ENCODE peak calls at places on chromosomes 11 and 22, in four cellular contexts. S is colonic mucosa; B is naive thymus-derived CD4-positive, alpha-beta T cell; L is CD8-positive, alpha-beta T cell. Q is an unnamed sample.

GRCh38 chr22:26983311-26983710 is 325.9 kb downstream of the MIAT start:
- DNase-seq in L (no peak), B (no peak), S (no peak), Q (no peak)

GRCh38 chr22:44885806-44886360 is 123.9 kb downstream of the PHF21B start:
- DNase-seq in L (no peak), S (no peak), B (no peak), Q (no peak)

GRCh38 chr22:20178075-20178921 is 27.4 kb upstream of the CCDC188 start:
- DNase-seq in B (no peak), S (no peak), L (no peak), Q (no peak)

GRCh38 chr22:30804626-30805025 is 110.0 kb downstream of the OSBP2 start:
- DNase-seq in L (no peak), B (no peak), S (no peak), Q (no peak)

GRCh38 chr11:123168236-123168635 is 26.8 kb downstream of the CLMP start:
- DNase-seq in S (no peak), B (no peak), L (no peak), Q (no peak)

GRCh38 chr22:37244114-37244921 is at the start of gene RAC2:
- DNase-seq in L (peak; percentile 90), B (peak; percentile 66), S (peak; percentile 88), Q (no peak)

GRCh38 chr11:111372538-111372937 is 6.5 kb downstream of the POU2AF1 start:
- DNase-seq in B (no peak), S (no peak), L (no peak), Q (no peak)

GRCh38 chr11:111559791-111560190 is 19.3 kb downstream of the LAYN start:
- DNase-seq in S (no peak), L (no peak), B (no peak), Q (no peak)

GRCh38 chr11:115453693-115454092 is 50.5 kb downstream of the CADM1 start:
- DNase-seq in S (no peak), L (no peak), B (no peak), Q (no peak)

DNA sequence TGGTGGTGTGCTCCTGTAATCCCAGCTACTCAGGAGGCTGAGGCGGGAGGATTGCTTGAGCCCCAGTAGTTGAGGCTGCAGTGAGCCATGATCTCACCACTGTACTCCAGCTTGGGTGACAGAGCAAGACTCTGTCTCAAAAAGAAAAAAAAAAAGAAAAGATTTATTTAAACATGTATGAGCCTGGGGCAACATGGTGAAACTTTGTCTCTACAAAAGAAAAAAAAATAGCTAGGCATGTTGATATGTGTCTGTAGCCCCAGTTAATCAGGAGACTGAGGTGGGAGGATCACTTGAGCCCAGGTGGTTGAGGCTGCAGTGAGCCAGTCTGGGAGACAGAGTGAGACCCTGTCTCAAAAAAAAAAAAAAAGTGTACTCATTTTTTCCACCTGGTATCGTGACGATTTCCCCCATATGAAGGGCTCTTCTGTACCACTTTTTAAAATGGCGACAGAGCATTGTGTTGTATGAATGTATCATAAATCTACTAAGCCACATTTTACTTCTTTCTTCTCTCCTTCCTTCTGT is 16.4 kb upstream of the KCTD14 start:
- DNase-seq in S (no peak), B (no peak), L (no peak), Q (no peak)
- H3K27ac ChIP-seq in S (peak overlapping the region; percentile 68), B (no peak overlapping the region), L (no peak overlapping the region), Q (no peak overlapping the region)

DNA sequence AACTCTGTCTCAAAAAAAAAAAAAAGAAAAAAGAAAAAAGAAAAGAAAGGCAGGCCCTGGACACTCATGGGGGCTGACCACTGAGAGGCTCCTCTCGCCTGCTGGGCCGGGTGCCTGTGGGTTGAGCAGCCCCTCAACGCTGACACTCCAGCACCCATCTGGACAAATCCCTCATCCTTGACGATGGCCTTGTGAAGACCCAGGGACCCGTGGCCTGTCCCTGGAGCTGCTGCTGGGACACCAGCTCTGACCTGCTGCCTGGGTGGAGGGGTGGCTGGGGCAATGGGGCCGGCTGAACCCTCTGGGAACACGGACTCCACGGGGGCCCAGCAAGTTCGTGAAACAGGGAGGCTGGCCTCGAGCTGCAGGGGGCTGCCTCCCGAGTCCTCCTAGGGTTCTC is 10.5 kb upstream of the BID start:
- DNase-seq in B (no peak), S (no peak), L (no peak), Q (no peak)
- H3K4me1 ChIP-seq in B (peaks cover 25% of the 10 kb centered on the region), S (peaks cover 11% of the 10 kb centered on the region), L (peaks cover 29% of the 10 kb centered on the region), Q (no peaks in the 10 kb centered on the region)

GRCh38 chr11:61956191-61957027 is 6.3 kb downstream of the BEST1 start:
- DNase-seq in S (no peak), B (no peak), L (no peak), Q (no peak)

GRCh38 chr11:61952882-61953281 is 2.7 kb downstream of the BEST1 start:
- DNase-seq in B (no peak), L (no peak), S (no peak), Q (no peak)

GRCh38 chr11:61955031-61955415 is 4.9 kb downstream of the BEST1 start:
- DNase-seq in L (no peak), B (no peak), S (peak; percentile 48), Q (no peak)

GRCh38 chr11:61955416-61956135 is 5.4 kb downstream of the BEST1 start:
- DNase-seq in B (no peak), L (no peak), S (peak; percentile 50), Q (no peak)

GRCh38 chr11:61954106-61955030 is 4.2 kb downstream of the BEST1 start:
- DNase-seq in L (no peak), S (no peak), B (no peak), Q (no peak)
- H3K27ac ChIP-seq in L (no peak overlapping the region), S (peak overlapping the region; percentile 39), B (no peak overlapping the region), Q (peak overlapping the region; percentile 26)

GRCh38 chr11:93735627-93736026 is 5.7 kb downstream of the TAF1D start:
- DNase-seq in L (no peak), B (no peak), S (no peak), Q (no peak)
- H3K4me1 ChIP-seq in L (peaks cover 69% of the 10 kb centered on the region), B (peaks cover 48% of the 10 kb centered on the region), S (peaks cover 24% of the 10 kb centered on the region), Q (peaks cover 3% of the 10 kb centered on the region)

GRCh38 chr11:107707128-107707760 is 4.6 kb downstream of the SLN start:
- DNase-seq in B (no peak), S (no peak), L (no peak), Q (no peak)

GRCh38 chr11:107710301-107710700 is 1.6 kb downstream of the SLN start:
- DNase-seq in L (no peak), B (no peak), S (no peak), Q (no peak)

GRCh38 chr11:107708787-107709186 is 3.1 kb downstream of the SLN start:
- DNase-seq in L (no peak), S (no peak), B (no peak), Q (no peak)

GRCh38 chr11:107706531-107706930 is 5.3 kb downstream of the SLN start:
- DNase-seq in B (no peak), L (no peak), S (no peak), Q (no peak)

GRCh38 chr11:107707807-107708206 is 4.0 kb downstream of the SLN start:
- DNase-seq in L (no peak), B (no peak), S (no peak), Q (no peak)
- H3K27ac ChIP-seq in L (no peak overlapping the region), B (no peak overlapping the region), S (no peak overlapping the region), Q (no peak overlapping the region)

GRCh38 chr11:47498584-47499152 is 49.7 kb upstream of the RAPSN start:
- DNase-seq in S (no peak), L (no peak), B (no peak), Q (no peak)
- H3K4me1 ChIP-seq in S (no peaks in the 10 kb centered on the region), L (peaks cover 5% of the 10 kb centered on the region), B (no peaks in the 10 kb centered on the region), Q (no peaks in the 10 kb centered on the region)

GRCh38 chr11:117998664-117999353 is 12.6 kb downstream of the IL10RA start:
- DNase-seq in L (no peak), S (no peak), B (no peak), Q (no peak)

GRCh38 chr11:117998201-117998579 is 12.0 kb downstream of the IL10RA start:
- DNase-seq in B (no peak), S (no peak), L (no peak), Q (no peak)

GRCh38 chr11:117996058-117996457 is 9.9 kb downstream of the IL10RA start:
- DNase-seq in S (no peak), B (no peak), L (no peak), Q (no peak)

GRCh38 chr11:117999354-117999993 is 13.3 kb downstream of the IL10RA start:
- DNase-seq in B (no peak), S (no peak), L (no peak), Q (no peak)

GRCh38 chr11:117997436-117998200 is 11.4 kb downstream of the IL10RA start:
- DNase-seq in B (no peak), L (no peak), S (no peak), Q (no peak)
- H3K27ac ChIP-seq in B (no peak overlapping the region), L (no peak overlapping the region), S (no peak overlapping the region), Q (no peak overlapping the region)

DNA sequence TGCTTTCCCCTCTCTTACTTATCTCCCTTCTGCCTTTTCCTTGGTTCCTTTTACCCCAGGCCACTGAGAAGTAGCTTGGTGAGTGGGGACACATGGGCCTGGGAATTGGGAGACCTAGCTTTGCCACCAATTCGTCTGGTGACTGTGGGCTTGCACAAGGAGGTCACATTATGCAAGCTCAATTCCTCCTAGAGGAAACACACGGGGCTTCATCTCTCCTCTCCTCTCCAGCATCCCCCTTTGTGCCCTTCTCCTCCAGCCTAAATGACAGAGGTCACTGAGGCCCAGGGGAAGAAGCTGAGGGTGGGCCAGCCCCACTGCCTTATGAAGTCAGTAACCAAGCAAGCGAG is 2.2 kb downstream of the CLCF1 start:
- DNase-seq in B (no peak), L (no peak), S (no peak), Q (no peak)
- H3K4me1 ChIP-seq in B (peaks cover 45% of the 10 kb centered on the region), L (peaks cover 56% of the 10 kb centered on the region), S (peaks cover 24% of the 10 kb centered on the region), Q (peaks cover 30% of the 10 kb centered on the region)

GRCh38 chr11:72829884-72830533 is 15.8 kb downstream of the ATG16L2 start:
- DNase-seq in B (no peak), S (no peak), L (no peak), Q (no peak)

GRCh38 chr11:72828081-72828567 is 13.9 kb downstream of the ATG16L2 start:
- DNase-seq in L (no peak), S (no peak), B (no peak), Q (no peak)

GRCh38 chr11:72826942-72827480 is 12.8 kb downstream of the ATG16L2 start:
- DNase-seq in B (no peak), S (no peak), L (no peak), Q (no peak)

GRCh38 chr11:72829178-72829577 is 15.0 kb downstream of the ATG16L2 start:
- DNase-seq in L (no peak), S (no peak), B (no peak), Q (no peak)

GRCh38 chr11:72828692-72829101 is 14.5 kb downstream of the ATG16L2 start:
- DNase-seq in S (no peak), L (no peak), B (no peak), Q (no peak)
- H3K27ac ChIP-seq in S (no peak overlapping the region), L (no peak overlapping the region), B (no peak overlapping the region), Q (no peak overlapping the region)

GRCh38 chr11:65293909-65294381 is 20.7 kb upstream of the CDC42EP2 start:
- DNase-seq in B (no peak), S (no peak), L (no peak), Q (no peak)

GRCh38 chr11:65292866-65293265 is 21.8 kb upstream of the CDC42EP2 start:
- DNase-seq in B (no peak), S (no peak), L (no peak), Q (no peak)

GRCh38 chr11:65297026-65297667 is 17.5 kb upstream of the CDC42EP2 start:
- DNase-seq in L (no peak), S (no peak), B (no peak), Q (no peak)

GRCh38 chr11:65295571-65296338 is 18.9 kb upstream of the CDC42EP2 start:
- DNase-seq in B (no peak), L (no peak), S (no peak), Q (no peak)

GRCh38 chr11:65295001-65295400 is 19.7 kb upstream of the CDC42EP2 start:
- DNase-seq in S (no peak), B (no peak), L (no peak), Q (no peak)
- H3K4me1 ChIP-seq in S (peaks cover 14% of the 10 kb centered on the region), B (no peaks in the 10 kb centered on the region), L (no peaks in the 10 kb centered on the region), Q (peaks cover 2% of the 10 kb centered on the region)